ENCODE peak calls at places on chromosomes 7 and 10, in eight cellular contexts. One of them, this sample, is unnamed.

GRCh38 chr7:117188949-117189348 is 133.9 kb downstream of the WNT2 start:
- DNase-seq in neuronal stem cell: no peak
- DNase-seq in right lobe of liver: no peak
- DNase-seq in CD8-positive, alpha-beta T cell: no peak
- DNase-seq in breast epithelium: no peak
- DNase-seq in thyroid gland: no peak
- DNase-seq in prostate gland: no peak
- DNase-seq in A549: no peak
- DNase-seq in this sample: no peak

GRCh38 chr7:139043823-139044812 is 8.3 kb upstream of the ZC3HAV1L start:
- DNase-seq in neuronal stem cell: no peak
- DNase-seq in right lobe of liver: no peak
- DNase-seq in CD8-positive, alpha-beta T cell: peak; percentile 78
- DNase-seq in breast epithelium: no peak
- DNase-seq in thyroid gland: peak; percentile 18
- DNase-seq in prostate gland: no peak
- DNase-seq in A549: peak; percentile 58
- DNase-seq in this sample: peak; percentile 73

GRCh38 chr10:18368681-18369080 is 228.5 kb downstream of the CACNB2 start:
- DNase-seq in neuronal stem cell: no peak
- DNase-seq in right lobe of liver: no peak
- DNase-seq in CD8-positive, alpha-beta T cell: no peak
- DNase-seq in breast epithelium: no peak
- DNase-seq in thyroid gland: no peak
- DNase-seq in prostate gland: no peak
- DNase-seq in A549: no peak
- DNase-seq in this sample: no peak

GRCh38 chr10:1070939-1071338 is 14.8 kb downstream of the WDR37 start:
- DNase-seq in neuronal stem cell: no peak
- DNase-seq in right lobe of liver: no peak
- DNase-seq in CD8-positive, alpha-beta T cell: no peak
- DNase-seq in breast epithelium: no peak
- DNase-seq in thyroid gland: no peak
- DNase-seq in prostate gland: no peak
- DNase-seq in A549: no peak
- DNase-seq in this sample: no peak

GRCh38 chr10:93413252-93413689 is 68.9 kb downstream of the MYOF start:
- DNase-seq in neuronal stem cell: no peak
- DNase-seq in right lobe of liver: no peak
- DNase-seq in CD8-positive, alpha-beta T cell: peak; percentile 69
- DNase-seq in breast epithelium: no peak
- DNase-seq in thyroid gland: no peak
- DNase-seq in prostate gland: no peak
- DNase-seq in A549: no peak
- DNase-seq in this sample: no peak

GRCh38 chr7:127438836-127439235 is 46.3 kb upstream of the ZNF800 start:
- DNase-seq in neuronal stem cell: no peak
- DNase-seq in right lobe of liver: no peak
- DNase-seq in CD8-positive, alpha-beta T cell: no peak
- DNase-seq in breast epithelium: no peak
- DNase-seq in thyroid gland: no peak
- DNase-seq in prostate gland: no peak
- DNase-seq in A549: no peak
- DNase-seq in this sample: no peak

GRCh38 chr7:132878228-132878919 is 203.5 kb downstream of the CHCHD3 start:
- DNase-seq in neuronal stem cell: no peak
- DNase-seq in right lobe of liver: no peak
- DNase-seq in CD8-positive, alpha-beta T cell: no peak
- DNase-seq in breast epithelium: no peak
- DNase-seq in thyroid gland: no peak
- DNase-seq in prostate gland: no peak
- DNase-seq in A549: no peak
- DNase-seq in this sample: no peak

GRCh38 chr7:80835251-80835650 is 83.6 kb downstream of the SEMA3C start:
- DNase-seq in neuronal stem cell: no peak
- DNase-seq in right lobe of liver: no peak
- DNase-seq in CD8-positive, alpha-beta T cell: no peak
- DNase-seq in breast epithelium: no peak
- DNase-seq in thyroid gland: no peak
- DNase-seq in prostate gland: no peak
- DNase-seq in A549: no peak
- DNase-seq in this sample: no peak

GRCh38 chr7:12864470-12865046 is 177.1 kb downstream of the ARL4A start:
- DNase-seq in neuronal stem cell: no peak
- DNase-seq in right lobe of liver: no peak
- DNase-seq in CD8-positive, alpha-beta T cell: no peak
- DNase-seq in breast epithelium: no peak
- DNase-seq in thyroid gland: no peak
- DNase-seq in prostate gland: no peak
- DNase-seq in A549: no peak
- DNase-seq in this sample: no peak

GRCh38 chr7:35550831-35551230 is 144.1 kb downstream of the HERPUD2 start:
- DNase-seq in neuronal stem cell: no peak
- DNase-seq in right lobe of liver: no peak
- DNase-seq in CD8-positive, alpha-beta T cell: no peak
- DNase-seq in breast epithelium: no peak
- DNase-seq in thyroid gland: no peak
- DNase-seq in prostate gland: no peak
- DNase-seq in A549: no peak
- DNase-seq in this sample: no peak

GRCh38 chr10:89206402-89207180 is 526 bp downstream of the CH25H start:
- DNase-seq in neuronal stem cell: peak; percentile 8
- DNase-seq in right lobe of liver: no peak
- DNase-seq in CD8-positive, alpha-beta T cell: peak; percentile 68
- DNase-seq in breast epithelium: peak; percentile 23
- DNase-seq in thyroid gland: peak; percentile 12
- DNase-seq in prostate gland: peak; percentile 13
- DNase-seq in A549: peak; percentile 1
- DNase-seq in this sample: peak; percentile 82

GRCh38 chr10:33157108-33157507 is 177.4 kb downstream of the NRP1 start:
- DNase-seq in neuronal stem cell: no peak
- DNase-seq in right lobe of liver: no peak
- DNase-seq in CD8-positive, alpha-beta T cell: no peak
- DNase-seq in breast epithelium: no peak
- DNase-seq in thyroid gland: no peak
- DNase-seq in prostate gland: no peak
- DNase-seq in A549: peak; percentile 58
- DNase-seq in this sample: no peak

GRCh38 chr7:8190121-8190895 is 71.7 kb downstream of the ICA1 start:
- DNase-seq in neuronal stem cell: peak; percentile 54
- DNase-seq in right lobe of liver: peak; percentile 64
- DNase-seq in CD8-positive, alpha-beta T cell: peak; percentile 75
- DNase-seq in breast epithelium: peak; percentile 39
- DNase-seq in thyroid gland: peak; percentile 70
- DNase-seq in prostate gland: peak; percentile 42
- DNase-seq in A549: peak; percentile 43
- DNase-seq in this sample: no peak
- H3K27ac ChIP-seq in neuronal stem cell: peak overlapping the region; percentile 85
- H3K27ac ChIP-seq in right lobe of liver: no peak overlapping the region
- H3K27ac ChIP-seq in CD8-positive, alpha-beta T cell: no peak overlapping the region
- H3K27ac ChIP-seq in breast epithelium: peak overlapping the region; percentile 21
- H3K27ac ChIP-seq in thyroid gland: no peak overlapping the region
- H3K27ac ChIP-seq in prostate gland: no peak overlapping the region
- H3K27ac ChIP-seq in A549: no peak overlapping the region
- H3K27ac ChIP-seq in this sample: no peak overlapping the region

DNA sequence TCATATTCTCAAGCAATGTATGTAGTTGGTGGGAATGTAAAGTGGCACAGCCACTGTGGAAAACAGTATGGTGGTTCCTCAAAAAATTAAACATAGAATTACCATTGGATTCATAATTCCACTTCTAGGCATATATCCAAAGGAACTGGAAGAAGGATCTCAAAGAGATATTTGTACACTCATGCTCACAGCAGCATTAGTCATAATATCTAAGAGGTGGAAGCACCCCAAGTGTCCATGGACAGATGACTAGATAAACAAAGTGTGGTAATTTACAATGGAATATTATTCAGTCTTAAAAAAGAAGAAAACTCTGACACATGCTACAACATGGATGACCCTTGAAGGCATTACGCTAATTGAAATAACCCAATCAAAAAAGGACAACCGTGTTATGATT is 594.2 kb downstream of the KCNMA1 start:
- DNase-seq in neuronal stem cell: no peak
- DNase-seq in right lobe of liver: no peak
- DNase-seq in CD8-positive, alpha-beta T cell: no peak
- DNase-seq in breast epithelium: no peak
- DNase-seq in thyroid gland: no peak
- DNase-seq in prostate gland: no peak
- DNase-seq in A549: no peak
- DNase-seq in this sample: no peak
- H3K4me1 ChIP-seq in neuronal stem cell: no peaks in the 10 kb centered on the region
- H3K4me1 ChIP-seq in right lobe of liver: no peaks in the 10 kb centered on the region
- H3K4me1 ChIP-seq in CD8-positive, alpha-beta T cell: peaks cover 9% of the 10 kb centered on the region
- H3K4me1 ChIP-seq in breast epithelium: no peaks in the 10 kb centered on the region
- H3K4me1 ChIP-seq in thyroid gland: no peaks in the 10 kb centered on the region
- H3K4me1 ChIP-seq in prostate gland: no peaks in the 10 kb centered on the region
- H3K4me1 ChIP-seq in A549: no peaks in the 10 kb centered on the region
- H3K4me1 ChIP-seq in this sample: no peaks in the 10 kb centered on the region

GRCh38 chr10:79610601-79611191 is at the start of gene SFTPA1:
- DNase-seq in neuronal stem cell: no peak
- DNase-seq in right lobe of liver: no peak
- DNase-seq in CD8-positive, alpha-beta T cell: no peak
- DNase-seq in breast epithelium: no peak
- DNase-seq in thyroid gland: no peak
- DNase-seq in prostate gland: no peak
- DNase-seq in A549: no peak
- DNase-seq in this sample: no peak
- H3K27ac ChIP-seq in neuronal stem cell: no peak within 1 kb of the TSS
- H3K27ac ChIP-seq in right lobe of liver: no peak within 1 kb of the TSS
- H3K27ac ChIP-seq in CD8-positive, alpha-beta T cell: no peak within 1 kb of the TSS
- H3K27ac ChIP-seq in breast epithelium: no peak within 1 kb of the TSS
- H3K27ac ChIP-seq in thyroid gland: no peak within 1 kb of the TSS
- H3K27ac ChIP-seq in prostate gland: no peak within 1 kb of the TSS
- H3K27ac ChIP-seq in A549: no peak within 1 kb of the TSS
- H3K27ac ChIP-seq in this sample: no peak within 1 kb of the TSS

GRCh38 chr10:107803541-107803940 is 639.0 kb upstream of the SORCS1 start:
- DNase-seq in neuronal stem cell: no peak
- DNase-seq in right lobe of liver: no peak
- DNase-seq in CD8-positive, alpha-beta T cell: no peak
- DNase-seq in breast epithelium: no peak
- DNase-seq in thyroid gland: no peak
- DNase-seq in prostate gland: no peak
- DNase-seq in A549: no peak
- DNase-seq in this sample: no peak

GRCh38 chr10:107800061-107800460 is 635.6 kb upstream of the SORCS1 start:
- DNase-seq in neuronal stem cell: no peak
- DNase-seq in right lobe of liver: no peak
- DNase-seq in CD8-positive, alpha-beta T cell: no peak
- DNase-seq in breast epithelium: no peak
- DNase-seq in thyroid gland: no peak
- DNase-seq in prostate gland: no peak
- DNase-seq in A549: no peak
- DNase-seq in this sample: no peak

GRCh38 chr10:107809889-107810288 is 645.4 kb upstream of the SORCS1 start:
- DNase-seq in neuronal stem cell: no peak
- DNase-seq in right lobe of liver: no peak
- DNase-seq in CD8-positive, alpha-beta T cell: no peak
- DNase-seq in breast epithelium: no peak
- DNase-seq in thyroid gland: no peak
- DNase-seq in prostate gland: no peak
- DNase-seq in A549: no peak
- DNase-seq in this sample: no peak

DNA sequence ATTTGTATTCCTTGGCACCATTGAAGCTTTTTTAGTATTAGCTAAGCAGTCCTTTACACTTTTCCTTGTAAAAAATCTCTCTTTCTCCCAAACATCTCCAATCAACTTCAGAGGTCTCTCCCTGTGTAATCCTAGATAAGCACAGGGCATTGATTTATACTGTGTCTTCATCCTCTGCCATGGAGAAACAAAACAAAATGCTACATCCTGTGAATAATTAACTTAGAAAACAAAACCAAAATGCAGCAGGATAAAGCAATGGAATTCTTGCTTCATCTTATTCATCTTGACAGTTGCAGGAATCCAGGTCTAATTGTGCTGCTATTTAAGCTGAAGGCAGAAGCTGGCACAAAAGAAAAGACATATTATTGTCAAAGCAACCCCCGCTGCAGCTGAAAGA is 641.5 kb upstream of the SORCS1 start:
- DNase-seq in neuronal stem cell: peak; percentile 9
- DNase-seq in right lobe of liver: no peak
- DNase-seq in CD8-positive, alpha-beta T cell: no peak
- DNase-seq in breast epithelium: no peak
- DNase-seq in thyroid gland: no peak
- DNase-seq in prostate gland: no peak
- DNase-seq in A549: no peak
- DNase-seq in this sample: no peak
- H3K4me1 ChIP-seq in neuronal stem cell: no peaks in the 10 kb centered on the region
- H3K4me1 ChIP-seq in right lobe of liver: no peaks in the 10 kb centered on the region
- H3K4me1 ChIP-seq in CD8-positive, alpha-beta T cell: no peaks in the 10 kb centered on the region
- H3K4me1 ChIP-seq in breast epithelium: no peaks in the 10 kb centered on the region
- H3K4me1 ChIP-seq in thyroid gland: peaks cover 7% of the 10 kb centered on the region
- H3K4me1 ChIP-seq in prostate gland: no peaks in the 10 kb centered on the region
- H3K4me1 ChIP-seq in A549: no peaks in the 10 kb centered on the region
- H3K4me1 ChIP-seq in this sample: no peaks in the 10 kb centered on the region